ENCODE peak calls at places on chromosomes 11 and 22, in nine cellular contexts. One of them, this sample, is unnamed.

GRCh38 chr11:10295056-10295901 is 1.3 kb upstream of the SBF2 start:
- DNase-seq in RCC 7860: no peak
- DNase-seq in activated naive CD4-positive, alpha-beta T cell treated with anti-CD3 and anti-CD28 coated beads, Interleukin-2, amount 10 ng/mL, durations not matched to agents 7 days and 5 days: no peak
- DNase-seq in IMR-90: no peak
- DNase-seq in left ventricle myocardium inferior: no peak
- DNase-seq in HT1080: no peak
- DNase-seq in GM10248: no peak
- DNase-seq in nephron progenitor cell: no peak
- DNase-seq in bronchial epithelial cell: no peak
- DNase-seq in this sample: no peak

GRCh38 chr22:20444325-20444724 is 6.7 kb upstream of the SCARF2 start:
- DNase-seq in nephron progenitor cell: no peak
- DNase-seq in HT1080: no peak
- DNase-seq in RCC 7860: no peak
- DNase-seq in GM10248: no peak
- DNase-seq in activated naive CD4-positive, alpha-beta T cell treated with anti-CD3 and anti-CD28 coated beads, Interleukin-2, amount 10 ng/mL, durations not matched to agents 7 days and 5 days: peak; percentile 1
- DNase-seq in IMR-90: no peak
- DNase-seq in bronchial epithelial cell: no peak
- DNase-seq in left ventricle myocardium inferior: no peak
- DNase-seq in this sample: no peak

GRCh38 chr11:31943056-31943780 is 132.1 kb upstream of the PAX6 start:
- DNase-seq in nephron progenitor cell: no peak
- DNase-seq in HT1080: no peak
- DNase-seq in bronchial epithelial cell: no peak
- DNase-seq in IMR-90: no peak
- DNase-seq in RCC 7860: no peak
- DNase-seq in left ventricle myocardium inferior: no peak
- DNase-seq in GM10248: peak; percentile 25
- DNase-seq in activated naive CD4-positive, alpha-beta T cell treated with anti-CD3 and anti-CD28 coated beads, Interleukin-2, amount 10 ng/mL, durations not matched to agents 7 days and 5 days: no peak
- DNase-seq in this sample: no peak

GRCh38 chr11:11988099-11988651 is 20.3 kb downstream of the DKK3 start:
- DNase-seq in HT1080: peak; percentile 87
- DNase-seq in activated naive CD4-positive, alpha-beta T cell treated with anti-CD3 and anti-CD28 coated beads, Interleukin-2, amount 10 ng/mL, durations not matched to agents 7 days and 5 days: no peak
- DNase-seq in bronchial epithelial cell: peak; percentile 30
- DNase-seq in left ventricle myocardium inferior: no peak
- DNase-seq in nephron progenitor cell: no peak
- DNase-seq in RCC 7860: peak; percentile 85
- DNase-seq in IMR-90: peak; percentile 87
- DNase-seq in GM10248: no peak
- DNase-seq in this sample: peak; percentile 78

GRCh38 chr11:110075087-110075821 is 17.9 kb upstream of the ZC3H12C start:
- DNase-seq in bronchial epithelial cell: no peak
- DNase-seq in GM10248: no peak
- DNase-seq in activated naive CD4-positive, alpha-beta T cell treated with anti-CD3 and anti-CD28 coated beads, Interleukin-2, amount 10 ng/mL, durations not matched to agents 7 days and 5 days: no peak
- DNase-seq in RCC 7860: no peak
- DNase-seq in left ventricle myocardium inferior: no peak
- DNase-seq in nephron progenitor cell: no peak
- DNase-seq in HT1080: no peak
- DNase-seq in IMR-90: no peak
- DNase-seq in this sample: peak; percentile 52

GRCh38 chr22:30435674-30436126 is 10.1 kb downstream of the MTFP1 start:
- DNase-seq in activated naive CD4-positive, alpha-beta T cell treated with anti-CD3 and anti-CD28 coated beads, Interleukin-2, amount 10 ng/mL, durations not matched to agents 7 days and 5 days: peak; percentile 86
- DNase-seq in RCC 7860: no peak
- DNase-seq in bronchial epithelial cell: no peak
- DNase-seq in left ventricle myocardium inferior: no peak
- DNase-seq in HT1080: no peak
- DNase-seq in IMR-90: no peak
- DNase-seq in nephron progenitor cell: no peak
- DNase-seq in GM10248: no peak
- DNase-seq in this sample: no peak

GRCh38 chr22:34950480-34950879 is 115.5 kb upstream of the ISX start:
- DNase-seq in bronchial epithelial cell: no peak
- DNase-seq in left ventricle myocardium inferior: no peak
- DNase-seq in GM10248: no peak
- DNase-seq in IMR-90: no peak
- DNase-seq in activated naive CD4-positive, alpha-beta T cell treated with anti-CD3 and anti-CD28 coated beads, Interleukin-2, amount 10 ng/mL, durations not matched to agents 7 days and 5 days: no peak
- DNase-seq in HT1080: no peak
- DNase-seq in nephron progenitor cell: peak; percentile 18
- DNase-seq in RCC 7860: no peak
- DNase-seq in this sample: no peak

GRCh38 chr11:68528630-68529029 is 68.1 kb downstream of the PPP6R3 start:
- DNase-seq in left ventricle myocardium inferior: no peak
- DNase-seq in GM10248: no peak
- DNase-seq in activated naive CD4-positive, alpha-beta T cell treated with anti-CD3 and anti-CD28 coated beads, Interleukin-2, amount 10 ng/mL, durations not matched to agents 7 days and 5 days: peak; percentile 53
- DNase-seq in HT1080: no peak
- DNase-seq in nephron progenitor cell: no peak
- DNase-seq in IMR-90: no peak
- DNase-seq in bronchial epithelial cell: no peak
- DNase-seq in RCC 7860: no peak
- DNase-seq in this sample: no peak

GRCh38 chr11:95877288-95877687 is 46.6 kb downstream of the MTMR2 start:
- DNase-seq in IMR-90: peak; percentile 100
- DNase-seq in RCC 7860: peak; percentile 96
- DNase-seq in bronchial epithelial cell: peak; percentile 90
- DNase-seq in HT1080: peak; percentile 96
- DNase-seq in left ventricle myocardium inferior: no peak
- DNase-seq in nephron progenitor cell: no peak
- DNase-seq in activated naive CD4-positive, alpha-beta T cell treated with anti-CD3 and anti-CD28 coated beads, Interleukin-2, amount 10 ng/mL, durations not matched to agents 7 days and 5 days: no peak
- DNase-seq in GM10248: no peak
- DNase-seq in this sample: peak; percentile 63

GRCh38 chr11:62823677-62824076 is 8.2 kb downstream of the STX5 start:
- DNase-seq in nephron progenitor cell: no peak
- DNase-seq in HT1080: no peak
- DNase-seq in left ventricle myocardium inferior: no peak
- DNase-seq in GM10248: no peak
- DNase-seq in RCC 7860: no peak
- DNase-seq in IMR-90: no peak
- DNase-seq in bronchial epithelial cell: no peak
- DNase-seq in activated naive CD4-positive, alpha-beta T cell treated with anti-CD3 and anti-CD28 coated beads, Interleukin-2, amount 10 ng/mL, durations not matched to agents 7 days and 5 days: no peak
- DNase-seq in this sample: no peak

GRCh38 chr11:100735949-100736675 is 49.0 kb downstream of the ARHGAP42 start:
- DNase-seq in activated naive CD4-positive, alpha-beta T cell treated with anti-CD3 and anti-CD28 coated beads, Interleukin-2, amount 10 ng/mL, durations not matched to agents 7 days and 5 days: no peak
- DNase-seq in bronchial epithelial cell: no peak
- DNase-seq in HT1080: no peak
- DNase-seq in RCC 7860: peak; percentile 44
- DNase-seq in left ventricle myocardium inferior: no peak
- DNase-seq in nephron progenitor cell: no peak
- DNase-seq in GM10248: no peak
- DNase-seq in IMR-90: peak; percentile 35
- DNase-seq in this sample: no peak

GRCh38 chr11:8329961-8330361 is 66.3 kb upstream of the LMO1 start:
- DNase-seq in RCC 7860: no peak
- DNase-seq in nephron progenitor cell: peak; percentile 44
- DNase-seq in HT1080: no peak
- DNase-seq in left ventricle myocardium inferior: no peak
- DNase-seq in IMR-90: no peak
- DNase-seq in GM10248: no peak
- DNase-seq in activated naive CD4-positive, alpha-beta T cell treated with anti-CD3 and anti-CD28 coated beads, Interleukin-2, amount 10 ng/mL, durations not matched to agents 7 days and 5 days: no peak
- DNase-seq in bronchial epithelial cell: no peak
- DNase-seq in this sample: no peak

GRCh38 chr11:113504586-113504985 is 29.4 kb upstream of the DRD2 start:
- DNase-seq in left ventricle myocardium inferior: no peak
- DNase-seq in GM10248: no peak
- DNase-seq in IMR-90: no peak
- DNase-seq in RCC 7860: no peak
- DNase-seq in activated naive CD4-positive, alpha-beta T cell treated with anti-CD3 and anti-CD28 coated beads, Interleukin-2, amount 10 ng/mL, durations not matched to agents 7 days and 5 days: no peak
- DNase-seq in nephron progenitor cell: no peak
- DNase-seq in bronchial epithelial cell: no peak
- DNase-seq in HT1080: no peak
- DNase-seq in this sample: no peak

This sample was measured in PC-3.